ENCODE peak calls at places on chromosomes 11 and 22, in ten cellular contexts. Z is amygdala; A is GM13976; R is NCI-H1417; G is hepatocyte; E is choroid plexus epithelial cell; K is iris pigment epithelial cell; U is CD8-positive, alpha-beta memory T cell; L is islet precursor cell; J is heart left ventricle. V is an unnamed sample.
A peak's percentile ranks its signal among the peaks of the same experiment; 100 is the strongest.

GRCh38 chr11:116166788-116167465 is 605.9 kb downstream of the BUD13 start:
- DNase-seq in K (no peak), G (no peak), E (no peak), R (no peak), Z (no peak), L (peak; percentile 15), U (no peak), A (no peak), J (no peak), V (no peak)

GRCh38 chr11:61727401-61727811 is 25.0 kb upstream of the MYRF start:
- DNase-seq in G (no peak), U (no peak), Z (no peak), R (no peak), A (no peak), J (no peak), E (no peak), L (no peak), K (no peak), V (no peak)

GRCh38 chr11:130206141-130206540 is 46.6 kb downstream of the ST14 start:
- DNase-seq in J (no peak), R (no peak), U (no peak), A (no peak), Z (no peak), G (no peak), K (no peak), L (peak; percentile 22), E (no peak), V (no peak)

GRCh38 chr11:19744130-19744529 is 31.5 kb downstream of the NAV2 start:
- DNase-seq in L (no peak), K (no peak), A (no peak), U (no peak), Z (no peak), E (no peak), G (no peak), J (peak; percentile 41), R (no peak), V (no peak)

GRCh38 chr11:43573233-43573632 is 107.3 kb upstream of the HSD17B12 start:
- DNase-seq in K (peak; percentile 37), E (peak; percentile 61), R (peak; percentile 14), U (no peak), G (no peak), J (no peak), L (peak; percentile 72), Z (no peak), A (peak; percentile 53), V (no peak)

GRCh38 chr11:129394709-129395108 is 19.1 kb downstream of the BARX2 start:
- DNase-seq in U (no peak), J (no peak), A (no peak), L (no peak), G (no peak), E (no peak), K (no peak), Z (no peak), R (no peak), V (no peak)

GRCh38 chr11:46642627-46643335 is 25.4 kb downstream of the ATG13 start:
- DNase-seq in E (no peak), L (no peak), J (no peak), Z (no peak), U (no peak), A (no peak), G (no peak), R (no peak), K (no peak), V (no peak)

GRCh38 chr11:74849525-74850391 is 99.1 kb downstream of the XRRA1 start:
- DNase-seq in Z (no peak), K (peak; percentile 62), E (peak; percentile 52), G (no peak), R (no peak), L (peak; percentile 94), J (peak; percentile 50), A (no peak), U (no peak), V (no peak)

GRCh38 chr11:60367009-60367408 is 11.3 kb upstream of the MS4A7 start:
- DNase-seq in L (no peak), K (no peak), Z (no peak), U (no peak), J (no peak), A (peak; percentile 83), R (no peak), E (no peak), G (no peak), V (no peak)

GRCh38 chr11:130705670-130706421 is 210.4 kb downstream of the SNX19 start:
- DNase-seq in J (no peak), E (no peak), R (no peak), A (no peak), U (no peak), Z (no peak), K (no peak), G (no peak), L (no peak), V (no peak)

GRCh38 chr22:50035131-50035881 is 22.7 kb upstream of the IL17REL start:
- DNase-seq in Z (no peak), L (no peak), K (no peak), U (no peak), A (no peak), R (no peak), J (no peak), E (no peak), G (no peak), V (no peak)

GRCh38 chr11:104830080-104830479 is 68.2 kb downstream of the CASP12 start:
- DNase-seq in A (no peak), L (no peak), Z (no peak), E (peak; percentile 68), K (peak; percentile 88), R (no peak), G (no peak), J (no peak), U (no peak), V (no peak)

GRCh38 chr22:17578129-17578754 is 14.9 kb downstream of the SLC25A18 start:
- DNase-seq in J (peak; percentile 84), A (no peak), U (no peak), L (no peak), R (no peak), K (peak; percentile 57), E (peak; percentile 53), G (no peak), Z (no peak), V (peak; percentile 83)

GRCh38 chr11:16784671-16785070 is 46.2 kb downstream of the C11orf58 start:
- DNase-seq in K (no peak), J (no peak), Z (no peak), A (no peak), U (no peak), E (no peak), L (no peak), G (no peak), R (no peak), V (no peak)

GRCh38 chr11:67374571-67375276 is 1.3 kb upstream of the CLCF1 start:
- DNase-seq in E (no peak), A (no peak), Z (no peak), J (no peak), L (no peak), G (no peak), R (no peak), K (no peak), U (no peak), V (no peak)

GRCh38 chr11:3140291-3140603 is 24.9 kb downstream of the OSBPL5 start:
- DNase-seq in Z (no peak), G (no peak), A (no peak), K (no peak), R (no peak), L (no peak), E (no peak), J (no peak), U (no peak), V (no peak)

GRCh38 chr11:35087648-35088047 is 51.3 kb upstream of the CD44 start:
- DNase-seq in R (no peak), L (no peak), G (no peak), U (no peak), K (no peak), E (no peak), Z (no peak), A (peak; percentile 42), J (peak; percentile 69), V (no peak)

GRCh38 chr22:47084226-47084625 is 321.8 kb downstream of the TBC1D22A start:
- DNase-seq in Z (no peak), A (no peak), U (no peak), L (no peak), R (no peak), G (no peak), K (no peak), J (no peak), E (no peak), V (no peak)

GRCh38 chr11:17275376-17276235 is 933 bp upstream of the NUCB2 start:
- DNase-seq in E (no peak), L (no peak), J (no peak), Z (no peak), G (no peak), U (no peak), A (no peak), K (no peak), R (no peak), V (no peak)

GRCh38 chr22:50102946-50103345 is 13.1 kb downstream of the MOV10L1 start:
- DNase-seq in A (no peak), E (no peak), R (no peak), L (no peak), K (no peak), J (no peak), Z (no peak), G (no peak), U (no peak), V (no peak)

GRCh38 chr11:134157451-134157850 is 66.3 kb downstream of the NCAPD3 start:
- DNase-seq in Z (no peak), E (no peak), U (no peak), A (no peak), R (no peak), J (no peak), L (no peak), K (no peak), G (no peak), V (no peak)

GRCh38 chr11:57964660-57965059 is 59.0 kb upstream of the OR9Q1 start:
- DNase-seq in E (no peak), A (no peak), Z (no peak), J (no peak), L (no peak), R (no peak), U (no peak), G (no peak), K (no peak), V (no peak)

GRCh38 chr22:21939392-21940319 is 13.0 kb downstream of the PPM1F start:
- DNase-seq in R (no peak), A (no peak), U (no peak), G (no peak), J (peak; percentile 48), Z (no peak), E (no peak), K (no peak), L (no peak), V (no peak)

GRCh38 chr11:9808943-9809342 is 145.1 kb downstream of the SWAP70 start:
- DNase-seq in L (no peak), K (peak; percentile 85), U (no peak), Z (no peak), A (no peak), E (peak; percentile 60), R (no peak), G (no peak), J (no peak), V (no peak)

GRCh38 chr11:128488471-128488870 is 98.9 kb downstream of the ETS1 start:
- DNase-seq in Z (no peak), E (peak; percentile 92), G (no peak), L (no peak), U (no peak), A (no peak), R (no peak), J (no peak), K (peak; percentile 96), V (no peak)

GRCh38 chr11:64867748-64868462 is 10.5 kb downstream of the EHD1 start:
- DNase-seq in R (no peak), G (no peak), K (no peak), J (no peak), L (no peak), A (no peak), Z (no peak), E (no peak), U (no peak), V (no peak)

GRCh38 chr22:39336411-39336810 is 13.4 kb upstream of the SYNGR1 start:
- DNase-seq in E (no peak), R (no peak), L (no peak), Z (no peak), A (no peak), K (no peak), U (no peak), J (no peak), G (no peak), V (no peak)

GRCh38 chr22:46984751-46985506 is 222.5 kb downstream of the TBC1D22A start:
- DNase-seq in A (no peak), R (no peak), K (peak; percentile 74), U (no peak), J (no peak), Z (no peak), E (peak; percentile 67), G (no peak), L (no peak), V (no peak)

V was measured in putamen.